ENCODE peak calls at places on chromosomes 2 and 18, in four cellular contexts. One of them, this sample, is unnamed.

GRCh38 chr2:205769879-205770278 is 87.6 kb downstream of the NRP2 start:
- DNase-seq in thyroid gland: no peak
- DNase-seq in activated B cell treated with CpG ODN at 0.5 μM for 24 hours: no peak
- DNase-seq in cardiac fibroblast: no peak
- DNase-seq in this sample: no peak

GRCh38 chr2:20796374-20796791 is 26.5 kb downstream of the LDAH start:
- DNase-seq in cardiac fibroblast: peak
- DNase-seq in activated B cell treated with CpG ODN at 0.5 μM for 24 hours: no peak
- DNase-seq in thyroid gland: no peak
- DNase-seq in this sample: no peak

GRCh38 chr2:134119117-134119671 is 134.7 kb upstream of the MGAT5 start:
- DNase-seq in thyroid gland: no peak
- DNase-seq in cardiac fibroblast: peak
- DNase-seq in activated B cell treated with CpG ODN at 0.5 μM for 24 hours: no peak
- DNase-seq in this sample: no peak

GRCh38 chr2:219547621-219548020 is 3.8 kb downstream of the TMEM198 start:
- DNase-seq in cardiac fibroblast: no peak
- DNase-seq in thyroid gland: no peak
- DNase-seq in activated B cell treated with CpG ODN at 0.5 μM for 24 hours: no peak
- DNase-seq in this sample: peak

GRCh38 chr18:11407900-11408299 is 201.5 kb upstream of the SLC35G4 start:
- DNase-seq in cardiac fibroblast: peak
- DNase-seq in thyroid gland: no peak
- DNase-seq in activated B cell treated with CpG ODN at 0.5 μM for 24 hours: no peak
- DNase-seq in this sample: no peak

GRCh38 chr2:62118160-62118559 is 77.8 kb upstream of the B3GNT2 start:
- DNase-seq in cardiac fibroblast: no peak
- DNase-seq in activated B cell treated with CpG ODN at 0.5 μM for 24 hours: no peak
- DNase-seq in thyroid gland: no peak
- DNase-seq in this sample: no peak

GRCh38 chr2:19719540-19719939 is 182.2 kb downstream of the TTC32 start:
- DNase-seq in cardiac fibroblast: no peak
- DNase-seq in thyroid gland: no peak
- DNase-seq in activated B cell treated with CpG ODN at 0.5 μM for 24 hours: no peak
- DNase-seq in this sample: no peak

GRCh38 chr2:29444150-29444549 is 328.9 kb downstream of the CLIP4 start:
- DNase-seq in activated B cell treated with CpG ODN at 0.5 μM for 24 hours: no peak
- DNase-seq in thyroid gland: peak
- DNase-seq in cardiac fibroblast: no peak
- DNase-seq in this sample: no peak

GRCh38 chr2:45962522-45962921 is 311.0 kb downstream of the PRKCE start:
- DNase-seq in cardiac fibroblast: peak
- DNase-seq in thyroid gland: peak
- DNase-seq in activated B cell treated with CpG ODN at 0.5 μM for 24 hours: no peak
- DNase-seq in this sample: no peak

GRCh38 chr18:8706981-8707940 is 1.9 kb downstream of the MTCL1 start:
- DNase-seq in cardiac fibroblast: peak
- DNase-seq in activated B cell treated with CpG ODN at 0.5 μM for 24 hours: peak
- DNase-seq in thyroid gland: peak
- DNase-seq in this sample: peak

GRCh38 chr2:55500025-55500424 is 19.5 kb upstream of the CFAP36 start:
- DNase-seq in thyroid gland: no peak
- DNase-seq in activated B cell treated with CpG ODN at 0.5 μM for 24 hours: no peak
- DNase-seq in cardiac fibroblast: peak
- DNase-seq in this sample: no peak

GRCh38 chr2:19312949-19313348 is 45.5 kb downstream of the OSR1 start:
- DNase-seq in thyroid gland: no peak
- DNase-seq in cardiac fibroblast: peak
- DNase-seq in activated B cell treated with CpG ODN at 0.5 μM for 24 hours: no peak
- DNase-seq in this sample: no peak

GRCh38 chr2:144083211-144083610 is 436.7 kb downstream of the ZEB2 start:
- DNase-seq in cardiac fibroblast: no peak
- DNase-seq in thyroid gland: no peak
- DNase-seq in activated B cell treated with CpG ODN at 0.5 μM for 24 hours: no peak
- DNase-seq in this sample: no peak

GRCh38 chr18:56368066-56368465 is 270.3 kb downstream of the TXNL1 start:
- DNase-seq in activated B cell treated with CpG ODN at 0.5 μM for 24 hours: no peak
- DNase-seq in cardiac fibroblast: no peak
- DNase-seq in thyroid gland: no peak
- DNase-seq in this sample: no peak

GRCh38 chr2:221571108-221571390 is 1.1 kb downstream of the EPHA4 start:
- DNase-seq in activated B cell treated with CpG ODN at 0.5 μM for 24 hours: peak
- DNase-seq in cardiac fibroblast: no peak
- DNase-seq in thyroid gland: peak
- DNase-seq in this sample: no peak

GRCh38 chr2:216687646-216688045 is 7.7 kb downstream of the IGFBP5 start:
- DNase-seq in cardiac fibroblast: no peak
- DNase-seq in activated B cell treated with CpG ODN at 0.5 μM for 24 hours: no peak
- DNase-seq in thyroid gland: no peak
- DNase-seq in this sample: no peak

GRCh38 chr2:147094077-147094476 is 750.8 kb upstream of the ACVR2A start:
- DNase-seq in cardiac fibroblast: no peak
- DNase-seq in thyroid gland: no peak
- DNase-seq in activated B cell treated with CpG ODN at 0.5 μM for 24 hours: no peak
- DNase-seq in this sample: no peak

GRCh38 chr2:25981596-25982272 is 563 bp downstream of the KIF3C start:
- DNase-seq in activated B cell treated with CpG ODN at 0.5 μM for 24 hours: peak
- DNase-seq in thyroid gland: no peak
- DNase-seq in cardiac fibroblast: no peak
- DNase-seq in this sample: no peak

GRCh38 chr18:3037423-3037915 is 24.5 kb upstream of the LPIN2 start:
- DNase-seq in thyroid gland: no peak
- DNase-seq in cardiac fibroblast: peak
- DNase-seq in activated B cell treated with CpG ODN at 0.5 μM for 24 hours: no peak
- DNase-seq in this sample: no peak

GRCh38 chr2:100606740-100607343 is 44.0 kb downstream of the PDCL3 start:
- DNase-seq in cardiac fibroblast: peak
- DNase-seq in activated B cell treated with CpG ODN at 0.5 μM for 24 hours: no peak
- DNase-seq in thyroid gland: no peak
- DNase-seq in this sample: no peak

GRCh38 chr2:217903859-217904613 is 98.8 kb downstream of the TNS1 start:
- DNase-seq in thyroid gland: peak
- DNase-seq in activated B cell treated with CpG ODN at 0.5 μM for 24 hours: no peak
- DNase-seq in cardiac fibroblast: peak
- DNase-seq in this sample: peak

GRCh38 chr18:64037812-64038414 is 68.0 kb downstream of the SERPINB8 start:
- DNase-seq in cardiac fibroblast: peak
- DNase-seq in activated B cell treated with CpG ODN at 0.5 μM for 24 hours: no peak
- DNase-seq in thyroid gland: no peak
- DNase-seq in this sample: no peak

GRCh38 chr18:32688821-32689220 is 84.0 kb downstream of the KLHL14 start:
- DNase-seq in cardiac fibroblast: no peak
- DNase-seq in activated B cell treated with CpG ODN at 0.5 μM for 24 hours: no peak
- DNase-seq in thyroid gland: no peak
- DNase-seq in this sample: no peak

GRCh38 chr2:124258481-124258880 is 233.4 kb downstream of the CNTNAP5 start:
- DNase-seq in thyroid gland: no peak
- DNase-seq in cardiac fibroblast: peak
- DNase-seq in activated B cell treated with CpG ODN at 0.5 μM for 24 hours: no peak
- DNase-seq in this sample: no peak

GRCh38 chr2:54809814-54810213 is 86.4 kb downstream of the EML6 start:
- DNase-seq in activated B cell treated with CpG ODN at 0.5 μM for 24 hours: no peak
- DNase-seq in thyroid gland: no peak
- DNase-seq in cardiac fibroblast: no peak
- DNase-seq in this sample: no peak

GRCh38 chr18:59109375-59109774 is 30.3 kb upstream of the SEC11C start:
- DNase-seq in cardiac fibroblast: peak
- DNase-seq in thyroid gland: no peak
- DNase-seq in activated B cell treated with CpG ODN at 0.5 μM for 24 hours: no peak
- DNase-seq in this sample: no peak

GRCh38 chr2:239380831-239381708 is 19.8 kb downstream of the HDAC4 start:
- DNase-seq in cardiac fibroblast: no peak
- DNase-seq in activated B cell treated with CpG ODN at 0.5 μM for 24 hours: peak
- DNase-seq in thyroid gland: peak
- DNase-seq in this sample: peak

GRCh38 chr2:85462337-85462736 is 43.8 kb downstream of the SH2D6 start:
- DNase-seq in cardiac fibroblast: no peak
- DNase-seq in thyroid gland: no peak
- DNase-seq in activated B cell treated with CpG ODN at 0.5 μM for 24 hours: no peak
- DNase-seq in this sample: no peak

GRCh38 chr2:16061406-16062217 is 121.3 kb downstream of the MYCN start:
- DNase-seq in thyroid gland: no peak
- DNase-seq in cardiac fibroblast: no peak
- DNase-seq in activated B cell treated with CpG ODN at 0.5 μM for 24 hours: no peak
- DNase-seq in this sample: no peak

GRCh38 chr18:68301436-68301835 is 413.5 kb downstream of the TMX3 start:
- DNase-seq in cardiac fibroblast: no peak
- DNase-seq in thyroid gland: no peak
- DNase-seq in activated B cell treated with CpG ODN at 0.5 μM for 24 hours: no peak
- DNase-seq in this sample: no peak

GRCh38 chr2:176582990-176583481 is 313.8 kb downstream of the MTX2 start:
- DNase-seq in cardiac fibroblast: peak
- DNase-seq in thyroid gland: no peak
- DNase-seq in activated B cell treated with CpG ODN at 0.5 μM for 24 hours: no peak
- DNase-seq in this sample: no peak

This sample was measured in upper lobe of left lung.